ENCODE peak calls at places on chromosomes 2 and 18, in seven cellular contexts. One of them, this sample, is unnamed.

GRCh38 chr2:235723811-235724465 is 230.1 kb downstream of the AGAP1 start:
- DNase-seq in left colon: no peak
- DNase-seq in GM12865: no peak
- DNase-seq in LoVo: no peak
- DNase-seq in heart left ventricle: no peak
- DNase-seq in activated CD4-positive, alpha-beta T cell treated with anti-CD3 and anti-CD28 coated beads, Interleukin-2, amount 50 U/mL, for 1 hour: no peak
- DNase-seq in amniotic stem cell: no peak
- DNase-seq in this sample: no peak

GRCh38 chr18:40346146-40346545 is 1608.9 kb upstream of the PIK3C3 start:
- DNase-seq in amniotic stem cell: no peak
- DNase-seq in LoVo: no peak
- DNase-seq in heart left ventricle: no peak
- DNase-seq in activated CD4-positive, alpha-beta T cell treated with anti-CD3 and anti-CD28 coated beads, Interleukin-2, amount 50 U/mL, for 1 hour: no peak
- DNase-seq in GM12865: no peak
- DNase-seq in left colon: no peak
- DNase-seq in this sample: no peak

GRCh38 chr2:113007250-113007649 is 2.0 kb downstream of the IL36A start:
- DNase-seq in amniotic stem cell: no peak
- DNase-seq in activated CD4-positive, alpha-beta T cell treated with anti-CD3 and anti-CD28 coated beads, Interleukin-2, amount 50 U/mL, for 1 hour: no peak
- DNase-seq in LoVo: no peak
- DNase-seq in GM12865: no peak
- DNase-seq in left colon: no peak
- DNase-seq in heart left ventricle: no peak
- DNase-seq in this sample: no peak

GRCh38 chr2:151855111-151855510 is 26.9 kb upstream of the ARL5A start:
- DNase-seq in GM12865: peak
- DNase-seq in left colon: no peak
- DNase-seq in LoVo: no peak
- DNase-seq in activated CD4-positive, alpha-beta T cell treated with anti-CD3 and anti-CD28 coated beads, Interleukin-2, amount 50 U/mL, for 1 hour: no peak
- DNase-seq in amniotic stem cell: no peak
- DNase-seq in heart left ventricle: no peak
- DNase-seq in this sample: no peak

GRCh38 chr2:165114345-165114943 is 89.4 kb downstream of the SCN3A start:
- DNase-seq in activated CD4-positive, alpha-beta T cell treated with anti-CD3 and anti-CD28 coated beads, Interleukin-2, amount 50 U/mL, for 1 hour: no peak
- DNase-seq in left colon: no peak
- DNase-seq in GM12865: no peak
- DNase-seq in LoVo: no peak
- DNase-seq in amniotic stem cell: peak
- DNase-seq in heart left ventricle: no peak
- DNase-seq in this sample: no peak

GRCh38 chr2:179818546-179818945 is 42.9 kb downstream of the ZNF385B start:
- DNase-seq in GM12865: no peak
- DNase-seq in activated CD4-positive, alpha-beta T cell treated with anti-CD3 and anti-CD28 coated beads, Interleukin-2, amount 50 U/mL, for 1 hour: no peak
- DNase-seq in LoVo: no peak
- DNase-seq in left colon: no peak
- DNase-seq in amniotic stem cell: no peak
- DNase-seq in heart left ventricle: no peak
- DNase-seq in this sample: no peak

GRCh38 chr2:208983476-208983875 is 440.4 kb upstream of the MAP2 start:
- DNase-seq in GM12865: no peak
- DNase-seq in heart left ventricle: no peak
- DNase-seq in amniotic stem cell: no peak
- DNase-seq in LoVo: no peak
- DNase-seq in left colon: no peak
- DNase-seq in activated CD4-positive, alpha-beta T cell treated with anti-CD3 and anti-CD28 coated beads, Interleukin-2, amount 50 U/mL, for 1 hour: no peak
- DNase-seq in this sample: no peak

GRCh38 chr2:230797515-230798495 is 66.9 kb upstream of the ITM2C start:
- DNase-seq in LoVo: no peak
- DNase-seq in activated CD4-positive, alpha-beta T cell treated with anti-CD3 and anti-CD28 coated beads, Interleukin-2, amount 50 U/mL, for 1 hour: no peak
- DNase-seq in amniotic stem cell: no peak
- DNase-seq in GM12865: peak
- DNase-seq in left colon: peak
- DNase-seq in heart left ventricle: peak
- DNase-seq in this sample: no peak

GRCh38 chr2:149572102-149572953 is 15.2 kb downstream of the MMADHC start:
- DNase-seq in heart left ventricle: no peak
- DNase-seq in GM12865: no peak
- DNase-seq in left colon: no peak
- DNase-seq in LoVo: no peak
- DNase-seq in activated CD4-positive, alpha-beta T cell treated with anti-CD3 and anti-CD28 coated beads, Interleukin-2, amount 50 U/mL, for 1 hour: no peak
- DNase-seq in amniotic stem cell: no peak
- DNase-seq in this sample: no peak

GRCh38 chr2:32250290-32250689 is 14.4 kb downstream of the NLRC4 start:
- DNase-seq in LoVo: no peak
- DNase-seq in GM12865: no peak
- DNase-seq in amniotic stem cell: no peak
- DNase-seq in heart left ventricle: no peak
- DNase-seq in activated CD4-positive, alpha-beta T cell treated with anti-CD3 and anti-CD28 coated beads, Interleukin-2, amount 50 U/mL, for 1 hour: no peak
- DNase-seq in left colon: no peak
- DNase-seq in this sample: no peak

GRCh38 chr2:229174794-229175529 is 96.1 kb downstream of the PID1 start:
- DNase-seq in left colon: no peak
- DNase-seq in heart left ventricle: no peak
- DNase-seq in amniotic stem cell: peak
- DNase-seq in activated CD4-positive, alpha-beta T cell treated with anti-CD3 and anti-CD28 coated beads, Interleukin-2, amount 50 U/mL, for 1 hour: no peak
- DNase-seq in GM12865: no peak
- DNase-seq in LoVo: no peak
- DNase-seq in this sample: no peak

GRCh38 chr2:224101820-224102630 is 62.9 kb upstream of the SERPINE2 start:
- DNase-seq in amniotic stem cell: peak
- DNase-seq in GM12865: no peak
- DNase-seq in left colon: no peak
- DNase-seq in heart left ventricle: peak
- DNase-seq in LoVo: no peak
- DNase-seq in activated CD4-positive, alpha-beta T cell treated with anti-CD3 and anti-CD28 coated beads, Interleukin-2, amount 50 U/mL, for 1 hour: no peak
- DNase-seq in this sample: no peak

GRCh38 chr2:38462121-38462634 is 85.1 kb upstream of the ATL2 start:
- DNase-seq in amniotic stem cell: peak
- DNase-seq in left colon: peak
- DNase-seq in heart left ventricle: no peak
- DNase-seq in LoVo: peak
- DNase-seq in GM12865: no peak
- DNase-seq in activated CD4-positive, alpha-beta T cell treated with anti-CD3 and anti-CD28 coated beads, Interleukin-2, amount 50 U/mL, for 1 hour: no peak
- DNase-seq in this sample: no peak

GRCh38 chr18:58512161-58512581 is 116.7 kb downstream of the ALPK2 start:
- DNase-seq in GM12865: no peak
- DNase-seq in activated CD4-positive, alpha-beta T cell treated with anti-CD3 and anti-CD28 coated beads, Interleukin-2, amount 50 U/mL, for 1 hour: no peak
- DNase-seq in amniotic stem cell: no peak
- DNase-seq in left colon: no peak
- DNase-seq in heart left ventricle: no peak
- DNase-seq in LoVo: no peak
- DNase-seq in this sample: no peak

GRCh38 chr2:149744845-149745244 is 157.3 kb upstream of the MMADHC start:
- DNase-seq in LoVo: no peak
- DNase-seq in amniotic stem cell: no peak
- DNase-seq in activated CD4-positive, alpha-beta T cell treated with anti-CD3 and anti-CD28 coated beads, Interleukin-2, amount 50 U/mL, for 1 hour: no peak
- DNase-seq in left colon: no peak
- DNase-seq in GM12865: no peak
- DNase-seq in heart left ventricle: no peak
- DNase-seq in this sample: no peak

GRCh38 chr2:164839914-164840457 is 1.6 kb downstream of the COBLL1 start:
- DNase-seq in amniotic stem cell: no peak
- DNase-seq in GM12865: no peak
- DNase-seq in heart left ventricle: peak
- DNase-seq in activated CD4-positive, alpha-beta T cell treated with anti-CD3 and anti-CD28 coated beads, Interleukin-2, amount 50 U/mL, for 1 hour: no peak
- DNase-seq in left colon: no peak
- DNase-seq in LoVo: no peak
- DNase-seq in this sample: no peak

GRCh38 chr2:130353291-130354134 is 2.3 kb upstream of the PTPN18 start:
- DNase-seq in LoVo: no peak
- DNase-seq in heart left ventricle: no peak
- DNase-seq in amniotic stem cell: no peak
- DNase-seq in GM12865: no peak
- DNase-seq in activated CD4-positive, alpha-beta T cell treated with anti-CD3 and anti-CD28 coated beads, Interleukin-2, amount 50 U/mL, for 1 hour: no peak
- DNase-seq in left colon: no peak
- DNase-seq in this sample: no peak

GRCh38 chr2:60520917-60521539 is 32.4 kb downstream of the BCL11A start:
- DNase-seq in activated CD4-positive, alpha-beta T cell treated with anti-CD3 and anti-CD28 coated beads, Interleukin-2, amount 50 U/mL, for 1 hour: no peak
- DNase-seq in GM12865: no peak
- DNase-seq in heart left ventricle: no peak
- DNase-seq in amniotic stem cell: no peak
- DNase-seq in left colon: no peak
- DNase-seq in LoVo: no peak
- DNase-seq in this sample: no peak

GRCh38 chr2:45068643-45069140 is 59.4 kb upstream of the SIX2 start:
- DNase-seq in GM12865: no peak
- DNase-seq in LoVo: no peak
- DNase-seq in amniotic stem cell: no peak
- DNase-seq in left colon: no peak
- DNase-seq in activated CD4-positive, alpha-beta T cell treated with anti-CD3 and anti-CD28 coated beads, Interleukin-2, amount 50 U/mL, for 1 hour: no peak
- DNase-seq in heart left ventricle: no peak
- DNase-seq in this sample: no peak

GRCh38 chr2:216345846-216346245 is 26.4 kb downstream of the MARCHF4 start:
- DNase-seq in activated CD4-positive, alpha-beta T cell treated with anti-CD3 and anti-CD28 coated beads, Interleukin-2, amount 50 U/mL, for 1 hour: no peak
- DNase-seq in amniotic stem cell: no peak
- DNase-seq in heart left ventricle: no peak
- DNase-seq in left colon: no peak
- DNase-seq in LoVo: no peak
- DNase-seq in GM12865: no peak
- DNase-seq in this sample: no peak